ENCODE peak calls at places on chromosomes 11 and 22, in six cellular contexts. F, S, R, V, D and M are unnamed samples.

GRCh38 chr11:117443269-117444186 is 115.9 kb downstream of the CEP164 start:
- DNase-seq in S (peak), V (no peak), R (peak), F (peak), D (peak), M (no peak)

GRCh38 chr22:17706451-17706900 is 67.8 kb downstream of the BID start:
- DNase-seq in S (peak), F (peak), R (peak), D (peak), V (peak), M (peak)

GRCh38 chr11:128630367-128631230 is 43.2 kb upstream of the ETS1 start:
- DNase-seq in S (peak), D (peak), R (peak), V (peak), F (peak), M (peak)

GRCh38 chr11:119155733-119156492 is 7.1 kb downstream of the ABCG4 start:
- DNase-seq in V (no peak), D (peak), R (peak), F (peak), S (peak), M (no peak)

GRCh38 chr11:132777067-132777975 is 755.0 kb downstream of the OPCML start:
- DNase-seq in D (no peak), F (no peak), V (no peak), R (no peak), S (no peak), M (no peak)

GRCh38 chr22:43479962-43480361 is 68.1 kb downstream of the MPPED1 start:
- DNase-seq in S (no peak), V (no peak), F (no peak), R (no peak), D (no peak), M (no peak)

GRCh38 chr11:36774603-36775002 is 176.6 kb upstream of the RAG2 start:
- DNase-seq in R (no peak), F (no peak), V (no peak), S (no peak), D (no peak), M (no peak)

GRCh38 chr11:88064097-88064705 is 111.0 kb downstream of the RAB38 start:
- DNase-seq in D (no peak), F (no peak), S (no peak), R (no peak), V (no peak), M (no peak)

GRCh38 chr22:49992921-49993648 is 19.5 kb downstream of the IL17REL start:
- DNase-seq in V (no peak), R (peak), D (peak), F (peak), S (peak), M (peak)

GRCh38 chr11:9973921-9974320 is 310.0 kb downstream of the SWAP70 start:
- DNase-seq in F (no peak), D (no peak), V (no peak), R (peak), S (no peak), M (no peak)

GRCh38 chr22:43126506-43127165 is 16.1 kb downstream of the BIK start:
- DNase-seq in F (peak), S (peak), D (no peak), R (peak), V (no peak), M (no peak)

GRCh38 chr11:43282607-43283440 is 29.0 kb upstream of the API5 start:
- DNase-seq in F (peak), R (peak), D (peak), V (no peak), S (peak), M (no peak)

GRCh38 chr22:27681037-27681436 is 120.5 kb downstream of the MN1 start:
- DNase-seq in D (no peak), V (no peak), F (no peak), R (no peak), S (no peak), M (no peak)

GRCh38 chr11:113184498-113184897 is 129.9 kb upstream of the TTC12 start:
- DNase-seq in R (peak), F (no peak), V (no peak), S (peak), D (no peak), M (no peak)

GRCh38 chr11:7485136-7485853 is at the start of gene OLFML1:
- DNase-seq in S (peak), F (no peak), D (no peak), R (no peak), V (no peak), M (no peak)

GRCh38 chr11:28777126-28777525 is 668.9 kb downstream of the METTL15 start:
- DNase-seq in V (no peak), D (peak), R (no peak), S (no peak), F (no peak), M (no peak)

GRCh38 chr22:36334081-36334831 is 53.5 kb downstream of the MYH9 start:
- DNase-seq in R (peak), S (no peak), D (peak), V (no peak), F (peak), M (no peak)

GRCh38 chr22:36818010-36818642 is 1.3 kb upstream of the PVALB start:
- DNase-seq in D (no peak), R (no peak), V (no peak), S (no peak), F (no peak), M (no peak)

GRCh38 chr11:102791271-102792036 is 6.5 kb downstream of the MMP1 start:
- DNase-seq in S (no peak), R (no peak), F (no peak), D (no peak), V (no peak), M (no peak)

GRCh38 chr11:65532388-65533064 is 7.6 kb downstream of the SCYL1 start:
- DNase-seq in S (no peak), D (no peak), V (no peak), F (no peak), R (no peak), M (no peak)

GRCh38 chr11:69874984-69875673 is 55.9 kb upstream of the FGF3 start:
- DNase-seq in V (no peak), R (no peak), F (no peak), S (no peak), D (no peak), M (no peak)

GRCh38 chr11:36333468-36333867 is 37.4 kb downstream of the PRR5L start:
- DNase-seq in D (no peak), F (no peak), V (no peak), R (no peak), S (no peak), M (no peak)

GRCh38 chr11:14384338-14384737 is 25.4 kb upstream of the RRAS2 start:
- DNase-seq in D (no peak), F (no peak), V (no peak), S (no peak), R (no peak), M (no peak)

GRCh38 chr11:61091373-61092279 is 10.7 kb upstream of the CD5 start:
- DNase-seq in V (no peak), D (no peak), F (no peak), R (no peak), S (no peak), M (no peak)

GRCh38 chr11:70826950-70827349 is 425.4 kb downstream of the SHANK2 start:
- DNase-seq in F (no peak), R (no peak), S (no peak), V (no peak), D (no peak), M (no peak)

GRCh38 chr11:57643802-57644201 is 5.9 kb downstream of the YPEL4 start:
- DNase-seq in D (no peak), S (no peak), R (no peak), V (no peak), F (no peak), M (no peak)

GRCh38 chr11:102807921-102808320 is 10.0 kb upstream of the MMP1 start:
- DNase-seq in D (peak), V (no peak), F (peak), S (peak), R (peak), M (no peak)

GRCh38 chr11:8086571-8086970 is 5.6 kb downstream of the TUB start:
- DNase-seq in D (no peak), S (no peak), R (no peak), V (no peak), F (no peak), M (no peak)

GRCh38 chr11:35746356-35747153 is 84.0 kb downstream of the TRIM44 start:
- DNase-seq in F (no peak), V (no peak), R (no peak), D (no peak), S (no peak), M (no peak)

GRCh38 chr11:131624526-131624925 is 254.1 kb downstream of the NTM start:
- DNase-seq in S (no peak), F (no peak), V (no peak), D (no peak), R (no peak), M (no peak)

GRCh38 chr22:17570851-17571631 is 7.7 kb downstream of the SLC25A18 start:
- DNase-seq in R (no peak), D (no peak), S (no peak), F (no peak), V (no peak), M (no peak)

GRCh38 chr11:64676253-64676615 is 46.8 kb downstream of the NRXN2 start:
- DNase-seq in R (no peak), F (no peak), V (no peak), S (no peak), D (no peak), M (no peak)

GRCh38 chr11:120925944-120926343 is 98.0 kb upstream of the TBCEL start:
- DNase-seq in D (no peak), S (no peak), V (peak), R (no peak), F (no peak), M (no peak)

GRCh38 chr11:30128269-30128932 is 102.4 kb upstream of the FSHB start:
- DNase-seq in V (no peak), S (peak), D (peak), F (peak), R (peak), M (peak)

GRCh38 chr11:101061606-101062005 is 68.0 kb downstream of the PGR start:
- DNase-seq in R (no peak), F (no peak), S (no peak), V (no peak), D (no peak), M (no peak)

GRCh38 chr22:36467042-36467810 is 14.2 kb downstream of the TXN2 start:
- DNase-seq in S (no peak), F (no peak), R (no peak), V (no peak), D (no peak), M (no peak)

GRCh38 chr22:20242393-20243175 is 25.5 kb downstream of the RTN4R start:
- DNase-seq in S (no peak), R (no peak), D (no peak), F (no peak), V (no peak), M (no peak)

GRCh38 chr22:44088976-44089570 is 65.0 kb downstream of the PARVB start:
- DNase-seq in V (no peak), R (no peak), S (no peak), D (no peak), F (no peak), M (no peak)

GRCh38 chr11:694563-695331 is at the start of gene DEAF1:
- DNase-seq in S (peak), V (peak), R (peak), D (peak), F (peak), M (peak)

GRCh38 chr11:693415-693831 is 1.6 kb downstream of the DEAF1 start:
- DNase-seq in D (no peak), V (no peak), S (no peak), F (no peak), R (no peak), M (no peak)

GRCh38 chr11:693887-694562 is 997 bp downstream of the DEAF1 start:
- DNase-seq in V (no peak), R (no peak), F (no peak), S (no peak), D (no peak), M (no peak)

GRCh38 chr11:691710-692590 is 3.1 kb downstream of the DEAF1 start:
- DNase-seq in D (no peak), V (no peak), S (no peak), F (no peak), R (no peak), M (no peak)

GRCh38 chr11:692824-693414 is 2.1 kb downstream of the DEAF1 start:
- DNase-seq in R (no peak), D (no peak), V (peak), S (no peak), F (no peak), M (no peak)
- TF ChIP-seq REST in R (no peak), D (no peak), V (no peak), S (no peak), F (no peak), M (no peak)

GRCh38 chr22:45201678-45202332 is 38.1 kb downstream of the NUP50 start:
- DNase-seq in S (no peak), V (no peak), F (no peak), R (peak), D (no peak), M (no peak)
- TF ChIP-seq REST in S (no peak), V (no peak), F (no peak), R (no peak), D (no peak), M (no peak)

GRCh38 chr11:94196363-94196762 is 67.7 kb downstream of the PANX1 start:
- DNase-seq in F (no peak), V (no peak), D (no peak), R (no peak), S (no peak), M (no peak)

GRCh38 chr11:94194712-94195111 is 66.1 kb downstream of the PANX1 start:
- DNase-seq in V (no peak), S (no peak), F (no peak), D (no peak), R (no peak), M (no peak)

GRCh38 chr11:94198718-94199117 is 70.1 kb downstream of the PANX1 start:
- DNase-seq in R (no peak), D (no peak), S (no peak), F (no peak), V (no peak), M (no peak)

GRCh38 chr11:94193288-94193687 is 64.6 kb downstream of the PANX1 start:
- DNase-seq in F (no peak), V (no peak), D (no peak), R (peak), S (no peak), M (no peak)
- TF ChIP-seq REST in F (no peak), V (no peak), D (no peak), R (no peak), S (no peak), M (no peak)

GRCh38 chr11:75328426-75329277 is 22.8 kb downstream of the ARRB1 start:
- DNase-seq in R (peak), V (peak), S (peak), D (peak), F (peak), M (peak)
- TF ChIP-seq REST in R (no peak), V (no peak), S (no peak), D (no peak), F (no peak), M (no peak)

GRCh38 chr11:125626381-125626950 is 1.5 kb downstream of the CHEK1 start:
- DNase-seq in V (peak), F (no peak), D (peak), R (no peak), S (peak), M (peak)
- TF ChIP-seq REST in V (no peak), F (no peak), D (no peak), R (no peak), S (no peak), M (no peak)

DNA sequence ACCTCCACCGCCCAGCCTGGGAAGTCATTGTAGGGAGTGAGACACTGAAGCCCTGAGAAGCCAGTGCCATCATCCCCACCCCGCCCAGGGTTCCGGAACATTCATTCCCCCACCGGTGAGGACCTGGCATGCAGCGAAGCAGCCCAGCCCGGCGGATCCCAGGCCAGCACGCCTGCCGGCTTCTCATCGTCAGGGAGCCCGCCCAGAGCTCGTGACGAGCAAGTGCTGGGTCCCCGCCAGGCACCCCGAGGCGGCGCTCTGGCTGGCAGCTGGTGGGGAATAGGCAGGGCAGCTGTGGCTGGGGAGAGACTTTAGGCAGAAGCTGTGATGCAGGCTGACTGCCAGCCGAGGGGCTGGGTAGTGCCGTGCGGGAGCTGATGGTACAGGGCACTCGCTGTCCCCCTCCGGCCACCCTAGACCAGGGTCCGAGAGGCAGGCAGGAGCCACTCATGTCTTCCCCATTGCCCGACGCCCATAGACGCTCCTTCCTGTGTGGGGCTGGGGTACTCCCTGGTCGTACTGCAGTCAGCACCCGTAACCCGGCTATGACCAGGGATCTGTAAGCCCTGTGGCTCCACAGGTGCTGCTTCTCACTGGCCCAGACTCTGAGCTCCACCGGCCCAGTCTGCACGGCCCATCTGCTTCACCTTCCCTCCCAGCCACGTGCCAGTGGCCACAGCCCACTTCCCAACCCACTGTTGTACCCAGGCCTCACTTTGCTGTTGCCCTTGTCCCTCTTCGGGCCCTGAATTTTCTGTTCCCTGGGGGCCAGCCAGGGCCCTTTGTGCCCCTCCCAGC is 24.5 kb upstream of the CABP7 start:
- DNase-seq in F (no peak), V (no peak), R (no peak), D (no peak), S (no peak), M (no peak)
- TF ChIP-seq REST in F (no peak), V (no peak), R (no peak), D (no peak), S (no peak), M (no peak)

DNA sequence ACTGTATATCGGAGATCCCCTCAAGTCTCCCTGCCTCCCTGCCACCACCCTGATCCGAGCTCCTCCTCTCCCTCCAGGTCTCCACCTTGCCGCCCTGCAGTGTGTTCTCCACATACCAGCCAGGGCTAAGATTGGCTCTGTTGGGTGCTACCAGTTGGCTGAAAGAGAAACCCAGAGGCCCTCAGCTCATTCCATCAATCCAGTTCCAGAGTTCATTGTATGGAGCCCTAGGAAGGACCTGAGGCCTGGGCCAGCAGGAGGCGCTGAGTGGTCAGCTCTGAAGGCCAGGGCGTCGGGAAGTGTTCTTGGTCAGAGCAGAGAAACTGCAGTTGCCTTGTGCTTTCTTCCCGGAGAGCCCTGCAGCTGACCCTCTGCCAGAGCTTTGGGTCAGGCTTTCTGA is 2.2 kb upstream of the TOP3B start:
- DNase-seq in R (peak), V (no peak), S (no peak), F (peak), D (peak), M (no peak)
- TF ChIP-seq REST in R (no peak), V (no peak), S (no peak), F (no peak), D (no peak), M (no peak)

DNA sequence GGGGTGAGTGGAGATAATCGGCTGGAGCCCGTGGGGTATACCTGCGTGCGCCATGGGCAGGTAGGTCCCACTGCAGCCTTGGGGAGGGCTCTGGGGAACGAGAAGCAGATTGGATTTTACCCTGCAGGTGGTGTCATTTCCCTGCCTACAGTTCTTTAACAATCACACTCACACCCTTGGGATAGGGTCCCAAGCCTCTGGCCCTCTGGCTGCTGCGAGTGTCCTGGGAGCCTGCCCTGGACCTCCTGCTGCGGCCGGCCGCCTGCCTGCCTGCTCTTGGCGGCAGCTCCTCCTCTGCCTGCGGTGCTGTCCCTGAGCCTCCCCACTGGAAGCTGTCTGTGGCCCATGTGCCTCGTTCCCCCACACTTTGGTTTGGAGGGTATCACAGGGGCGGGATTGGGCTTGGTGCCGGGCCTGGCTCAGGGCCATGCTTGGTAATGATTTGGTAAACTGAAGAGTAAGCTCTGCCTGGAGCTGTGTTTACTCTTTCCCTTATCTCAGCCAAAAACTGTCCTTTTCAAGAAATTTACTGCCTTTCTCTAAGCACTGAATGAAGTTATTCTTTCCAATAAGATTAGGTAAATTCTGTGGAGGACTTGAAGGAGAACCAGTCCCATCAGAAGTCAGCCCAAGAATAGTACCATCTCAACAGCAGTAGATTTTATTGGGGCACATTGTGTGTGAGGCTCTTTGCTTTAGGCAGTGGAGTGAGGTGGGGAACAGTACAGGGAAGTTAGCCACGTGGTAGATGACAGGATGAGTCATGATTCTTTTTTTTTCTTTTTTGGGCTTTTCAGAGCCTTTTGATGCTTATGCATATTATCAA is 53.7 kb downstream of the TBC1D22A start:
- DNase-seq in V (no peak), F (peak), D (peak), S (peak), R (no peak), M (peak)
- TF ChIP-seq REST in V (no peak), F (no peak), D (no peak), S (no peak), R (no peak), M (no peak)

GRCh38 chr22:25201557-25202273 is 2.1 kb downstream of the CRYBB3 start:
- DNase-seq in R (no peak), S (no peak), V (no peak), D (no peak), F (no peak), M (no peak)

GRCh38 chr22:25203082-25203481 is 3.4 kb downstream of the CRYBB3 start:
- DNase-seq in F (no peak), S (no peak), V (no peak), R (no peak), D (no peak), M (no peak)

GRCh38 chr22:25200967-25201366 is 1.3 kb downstream of the CRYBB3 start:
- DNase-seq in V (no peak), F (no peak), D (no peak), R (no peak), S (no peak), M (no peak)

GRCh38 chr22:25199726-25200520 is at the start of gene CRYBB3:
- DNase-seq in R (no peak), F (no peak), D (no peak), V (no peak), S (no peak), M (no peak)

GRCh38 chr22:25202290-25202921 is 2.7 kb downstream of the CRYBB3 start:
- DNase-seq in S (peak), V (peak), D (peak), F (peak), R (peak), M (peak)
- TF ChIP-seq REST in S (no peak), V (no peak), D (no peak), F (no peak), R (no peak), M (no peak)